ENCODE peak calls at places on chromosomes 5 and 9, in ten cellular contexts. One of them, this sample, is unnamed.

GRCh38 chr9:98357921-98358535 is 102.6 kb upstream of the TBC1D2 start:
- DNase-seq in H9: no peak
- DNase-seq in pancreas: no peak
- DNase-seq in fibroblast of lung: peak; percentile 59
- DNase-seq in naive thymus-derived CD4-positive, alpha-beta T cell: no peak
- DNase-seq in GM23338: no peak
- DNase-seq in heart right ventricle: no peak
- DNase-seq in tibial nerve: no peak
- DNase-seq in mammary epithelial cell: peak; percentile 8
- DNase-seq in endothelial cell of umbilical vein: peak; percentile 73
- DNase-seq in this sample: no peak

GRCh38 chr9:130918870-130919558 is 20.0 kb downstream of the FIBCD1 start:
- DNase-seq in H9: no peak
- DNase-seq in pancreas: no peak
- DNase-seq in fibroblast of lung: no peak
- DNase-seq in naive thymus-derived CD4-positive, alpha-beta T cell: no peak
- DNase-seq in GM23338: no peak
- DNase-seq in heart right ventricle: no peak
- DNase-seq in tibial nerve: no peak
- DNase-seq in mammary epithelial cell: no peak
- DNase-seq in endothelial cell of umbilical vein: no peak
- DNase-seq in this sample: no peak

GRCh38 chr5:140321796-140322195 is 18.9 kb upstream of the PFDN1 start:
- DNase-seq in H9: no peak
- DNase-seq in pancreas: no peak
- DNase-seq in fibroblast of lung: no peak
- DNase-seq in naive thymus-derived CD4-positive, alpha-beta T cell: no peak
- DNase-seq in GM23338: no peak
- DNase-seq in heart right ventricle: peak; percentile 54
- DNase-seq in tibial nerve: no peak
- DNase-seq in mammary epithelial cell: no peak
- DNase-seq in endothelial cell of umbilical vein: no peak
- DNase-seq in this sample: no peak

GRCh38 chr9:71349218-71349617 is 227.8 kb upstream of the TRPM3 start:
- DNase-seq in H9: no peak
- DNase-seq in pancreas: no peak
- DNase-seq in fibroblast of lung: peak; percentile 80
- DNase-seq in naive thymus-derived CD4-positive, alpha-beta T cell: no peak
- DNase-seq in GM23338: no peak
- DNase-seq in heart right ventricle: no peak
- DNase-seq in tibial nerve: no peak
- DNase-seq in mammary epithelial cell: no peak
- DNase-seq in endothelial cell of umbilical vein: no peak
- DNase-seq in this sample: no peak

GRCh38 chr9:116767219-116767618 is 80.1 kb downstream of the TRIM32 start:
- DNase-seq in H9: no peak
- DNase-seq in pancreas: no peak
- DNase-seq in fibroblast of lung: no peak
- DNase-seq in naive thymus-derived CD4-positive, alpha-beta T cell: no peak
- DNase-seq in GM23338: peak; percentile 6
- DNase-seq in heart right ventricle: no peak
- DNase-seq in tibial nerve: no peak
- DNase-seq in mammary epithelial cell: no peak
- DNase-seq in endothelial cell of umbilical vein: no peak
- DNase-seq in this sample: no peak

GRCh38 chr5:2110137-2110933 is 227.6 kb upstream of the IRX4 start:
- DNase-seq in H9: no peak
- DNase-seq in pancreas: no peak
- DNase-seq in fibroblast of lung: no peak
- DNase-seq in naive thymus-derived CD4-positive, alpha-beta T cell: no peak
- DNase-seq in GM23338: no peak
- DNase-seq in heart right ventricle: no peak
- DNase-seq in tibial nerve: no peak
- DNase-seq in mammary epithelial cell: no peak
- DNase-seq in endothelial cell of umbilical vein: no peak
- DNase-seq in this sample: no peak

GRCh38 chr9:131851414-131851813 is 111.5 kb upstream of the RAPGEF1 start:
- DNase-seq in H9: no peak
- DNase-seq in pancreas: no peak
- DNase-seq in fibroblast of lung: no peak
- DNase-seq in naive thymus-derived CD4-positive, alpha-beta T cell: no peak
- DNase-seq in GM23338: no peak
- DNase-seq in heart right ventricle: no peak
- DNase-seq in tibial nerve: no peak
- DNase-seq in mammary epithelial cell: no peak
- DNase-seq in endothelial cell of umbilical vein: no peak
- DNase-seq in this sample: no peak

GRCh38 chr9:134396825-134397224 is 70.6 kb downstream of the RXRA start:
- DNase-seq in H9: no peak
- DNase-seq in pancreas: no peak
- DNase-seq in fibroblast of lung: no peak
- DNase-seq in naive thymus-derived CD4-positive, alpha-beta T cell: peak; percentile 59
- DNase-seq in GM23338: no peak
- DNase-seq in heart right ventricle: no peak
- DNase-seq in tibial nerve: no peak
- DNase-seq in mammary epithelial cell: no peak
- DNase-seq in endothelial cell of umbilical vein: peak; percentile 47
- DNase-seq in this sample: no peak

GRCh38 chr5:131272365-131273123 is 8.7 kb downstream of the CDC42SE2 start:
- DNase-seq in H9: no peak
- DNase-seq in pancreas: no peak
- DNase-seq in fibroblast of lung: peak; percentile 36
- DNase-seq in naive thymus-derived CD4-positive, alpha-beta T cell: peak; percentile 83
- DNase-seq in GM23338: no peak
- DNase-seq in heart right ventricle: no peak
- DNase-seq in tibial nerve: no peak
- DNase-seq in mammary epithelial cell: no peak
- DNase-seq in endothelial cell of umbilical vein: no peak
- DNase-seq in this sample: no peak

GRCh38 chr5:116739648-116740047 is 165.0 kb upstream of the SEMA6A start:
- DNase-seq in H9: no peak
- DNase-seq in pancreas: no peak
- DNase-seq in fibroblast of lung: no peak
- DNase-seq in naive thymus-derived CD4-positive, alpha-beta T cell: no peak
- DNase-seq in GM23338: no peak
- DNase-seq in heart right ventricle: no peak
- DNase-seq in tibial nerve: no peak
- DNase-seq in mammary epithelial cell: no peak
- DNase-seq in endothelial cell of umbilical vein: no peak
- DNase-seq in this sample: no peak
- H3K27ac ChIP-seq in H9: no peak overlapping the region
- H3K27ac ChIP-seq in pancreas: no peak overlapping the region
- H3K27ac ChIP-seq in fibroblast of lung: no peak overlapping the region
- H3K27ac ChIP-seq in naive thymus-derived CD4-positive, alpha-beta T cell: no peak overlapping the region
- H3K27ac ChIP-seq in GM23338: no peak overlapping the region
- H3K27ac ChIP-seq in heart right ventricle: no peak overlapping the region
- H3K27ac ChIP-seq in tibial nerve: peak overlapping the region; percentile 48
- H3K27ac ChIP-seq in mammary epithelial cell: no peak overlapping the region
- H3K27ac ChIP-seq in endothelial cell of umbilical vein: no peak overlapping the region
- H3K27ac ChIP-seq in this sample: no peak overlapping the region

GRCh38 chr5:113166710-113167366 is 190.2 kb downstream of the DCP2 start:
- DNase-seq in H9: no peak
- DNase-seq in pancreas: no peak
- DNase-seq in fibroblast of lung: peak; percentile 97
- DNase-seq in naive thymus-derived CD4-positive, alpha-beta T cell: no peak
- DNase-seq in GM23338: no peak
- DNase-seq in heart right ventricle: no peak
- DNase-seq in tibial nerve: no peak
- DNase-seq in mammary epithelial cell: peak; percentile 97
- DNase-seq in endothelial cell of umbilical vein: peak; percentile 72
- DNase-seq in this sample: no peak
- H3K27me3 ChIP-seq in H9: no peaks in the 10 kb centered on the region
- H3K27me3 ChIP-seq in pancreas: no peaks in the 10 kb centered on the region
- H3K27me3 ChIP-seq in fibroblast of lung: no peaks in the 10 kb centered on the region
- H3K27me3 ChIP-seq in naive thymus-derived CD4-positive, alpha-beta T cell: no peaks in the 10 kb centered on the region
- H3K27me3 ChIP-seq in GM23338: no peaks in the 10 kb centered on the region
- H3K27me3 ChIP-seq in heart right ventricle: no peaks in the 10 kb centered on the region
- H3K27me3 ChIP-seq in tibial nerve: no peaks in the 10 kb centered on the region
- H3K27me3 ChIP-seq in mammary epithelial cell: no peaks in the 10 kb centered on the region
- H3K27me3 ChIP-seq in endothelial cell of umbilical vein: no peaks in the 10 kb centered on the region
- H3K27me3 ChIP-seq in this sample: no peaks in the 10 kb centered on the region

GRCh38 chr9:96202971-96203780 is 98.8 kb downstream of the HSD17B3 start:
- DNase-seq in H9: peak; percentile 13
- DNase-seq in pancreas: no peak
- DNase-seq in fibroblast of lung: no peak
- DNase-seq in naive thymus-derived CD4-positive, alpha-beta T cell: no peak
- DNase-seq in GM23338: no peak
- DNase-seq in heart right ventricle: no peak
- DNase-seq in tibial nerve: no peak
- DNase-seq in mammary epithelial cell: no peak
- DNase-seq in endothelial cell of umbilical vein: no peak
- DNase-seq in this sample: no peak
- H3K27ac ChIP-seq in H9: no peak overlapping the region
- H3K27ac ChIP-seq in pancreas: no peak overlapping the region
- H3K27ac ChIP-seq in fibroblast of lung: no peak overlapping the region
- H3K27ac ChIP-seq in naive thymus-derived CD4-positive, alpha-beta T cell: no peak overlapping the region
- H3K27ac ChIP-seq in GM23338: no peak overlapping the region
- H3K27ac ChIP-seq in heart right ventricle: no peak overlapping the region
- H3K27ac ChIP-seq in tibial nerve: no peak overlapping the region
- H3K27ac ChIP-seq in mammary epithelial cell: no peak overlapping the region
- H3K27ac ChIP-seq in endothelial cell of umbilical vein: no peak overlapping the region
- H3K27ac ChIP-seq in this sample: no peak overlapping the region

GRCh38 chr5:16615737-16616535 is 861 bp downstream of the RETREG1 start:
- DNase-seq in H9: peak; percentile 32
- DNase-seq in pancreas: no peak
- DNase-seq in fibroblast of lung: no peak
- DNase-seq in naive thymus-derived CD4-positive, alpha-beta T cell: peak; percentile 26
- DNase-seq in GM23338: peak; percentile 37
- DNase-seq in heart right ventricle: no peak
- DNase-seq in tibial nerve: no peak
- DNase-seq in mammary epithelial cell: peak; percentile 22
- DNase-seq in endothelial cell of umbilical vein: no peak
- DNase-seq in this sample: no peak
- H3K27me3 ChIP-seq in H9: peaks cover 9% of the 10 kb centered on the region
- H3K27me3 ChIP-seq in pancreas: no peaks in the 10 kb centered on the region
- H3K27me3 ChIP-seq in fibroblast of lung: peaks cover 17% of the 10 kb centered on the region
- H3K27me3 ChIP-seq in naive thymus-derived CD4-positive, alpha-beta T cell: no peaks in the 10 kb centered on the region
- H3K27me3 ChIP-seq in GM23338: peaks cover 57% of the 10 kb centered on the region
- H3K27me3 ChIP-seq in heart right ventricle: peaks cover 3% of the 10 kb centered on the region
- H3K27me3 ChIP-seq in tibial nerve: no peaks in the 10 kb centered on the region
- H3K27me3 ChIP-seq in mammary epithelial cell: no peaks in the 10 kb centered on the region
- H3K27me3 ChIP-seq in endothelial cell of umbilical vein: peaks cover 29% of the 10 kb centered on the region
- H3K27me3 ChIP-seq in this sample: peaks cover 16% of the 10 kb centered on the region

This sample was measured in iPS DF 6.9.